ENCODE peak calls at places on chromosomes 13 and 19, in six cellular contexts. Y is AG08396; A is activated CD4-positive, alpha-beta T cell treated with anti-CD3 and anti-CD28 coated beads, Interleukin-2, amount 50 U/mL, for 48 hours; S is OCI-M1; G is stimulated activated CD8-positive, alpha-beta memory T cell treated with anti-CD3 and anti-CD28 coated beads, Interleukin-4, amount 100 ng/mL, for 1 hour; R is progenitor cell of endocrine pancreas. D is an unnamed sample.

GRCh38 chr13:20349564-20350379 is 117.7 kb upstream of the GJB6 start:
- DNase-seq in Y (no peak), A (no peak), S (no peak), G (no peak), R (no peak), D (no peak)

GRCh38 chr13:102405499-102406079 is 3.7 kb upstream of the FGF14 start:
- DNase-seq in Y (no peak), A (no peak), S (peak; percentile 55), G (no peak), R (peak; percentile 31), D (peak; percentile 21)

GRCh38 chr13:37412271-37412683 is 186.3 kb downstream of the POSTN start:
- DNase-seq in Y (peak; percentile 12), A (no peak), S (no peak), G (no peak), R (no peak), D (no peak)

GRCh38 chr13:46386996-46387851 is at the start of gene RUBCNL:
- DNase-seq in Y (no peak), A (peak; percentile 56), S (no peak), G (no peak), R (peak; percentile 24), D (peak; percentile 69)

GRCh38 chr19:3821857-3822364 is 35.7 kb upstream of the MATK start:
- DNase-seq in Y (peak; percentile 85), A (peak; percentile 94), S (peak; percentile 67), G (peak; percentile 76), R (peak; percentile 64), D (peak; percentile 79)

GRCh38 chr13:108269601-108270328 is at the start of gene TNFSF13B:
- DNase-seq in Y (peak; percentile 18), A (peak; percentile 59), S (peak; percentile 89), G (no peak), R (peak; percentile 13), D (peak; percentile 89)

GRCh38 chr19:18833849-18834643 is 2.3 kb downstream of the UPF1 start:
- DNase-seq in Y (no peak), A (no peak), S (no peak), G (no peak), R (no peak), D (no peak)

GRCh38 chr19:50377051-50377441 is 789 bp downstream of the NR1H2 start:
- DNase-seq in Y (no peak), A (peak; percentile 63), S (peak; percentile 78), G (no peak), R (no peak), D (no peak)

GRCh38 chr13:111912991-111913781 is 153.8 kb upstream of the SOX1 start:
- DNase-seq in Y (no peak), A (no peak), S (no peak), G (no peak), R (peak; percentile 8), D (no peak)

GRCh38 chr13:98466634-98467236 is 110.2 kb downstream of the STK24 start:
- DNase-seq in Y (peak; percentile 75), A (peak; percentile 65), S (peak; percentile 40), G (no peak), R (peak; percentile 37), D (peak; percentile 45)

GRCh38 chr19:42514449-42514848 is 13.8 kb downstream of the CEACAM1 start:
- DNase-seq in Y (no peak), A (no peak), S (no peak), G (no peak), R (no peak), D (no peak)

GRCh38 chr13:80048802-80049201 is 292.1 kb downstream of the SPRY2 start:
- DNase-seq in Y (peak; percentile 74), A (peak; percentile 52), S (peak; percentile 96), G (peak; percentile 21), R (no peak), D (peak; percentile 98)

GRCh38 chr19:13835791-13836723 is 40.8 kb downstream of the ZSWIM4 start:
- DNase-seq in Y (no peak), A (no peak), S (no peak), G (no peak), R (no peak), D (peak; percentile 97)

GRCh38 chr19:48445256-48445605 is 552 bp upstream of the GRWD1 start:
- DNase-seq in Y (peak; percentile 93), A (peak; percentile 23), S (peak; percentile 98), G (no peak), R (no peak), D (peak; percentile 98)

GRCh38 chr13:110346661-110347067 is 39.6 kb downstream of the COL4A2 start:
- DNase-seq in Y (no peak), A (no peak), S (no peak), G (no peak), R (no peak), D (no peak)